ENCODE peak calls at places on chromosomes 11 and 22, in ten cellular contexts. B is dermis blood vessel endothelial cell; W is stimulated activated naive CD4-positive, alpha-beta T cell treated with Interleukin-2 at 50 U/mL for 16 hours; Y is KBM-7; Z is iPS DF 6.9; L is DMS153; M is kidney glomerular epithelial cell; S is activated T-cell treated with anti-CD3 and anti-CD28 coated beads for 1 hour; J is T-helper 2 cell; C is NCI-H2227 treated with DMSO at 0.1 percent for 48 hours. E is an unnamed sample.
A peak's percentile ranks its signal among the peaks of the same experiment; 100 is the strongest.

GRCh38 chr22:47167056-47167455 is 404.6 kb downstream of the TBC1D22A start:
- DNase-seq in L (no peak), W (no peak), M (no peak), Y (no peak), J (no peak), B (no peak), S (no peak), C (no peak), Z (no peak), E (no peak)

GRCh38 chr11:62458212-62459002 is 39.6 kb downstream of the SCGB1A1 start:
- DNase-seq in M (no peak), W (no peak), Z (no peak), S (no peak), Y (no peak), L (no peak), C (no peak), J (no peak), B (no peak), E (no peak)

GRCh38 chr11:115613986-115614625 is 109.9 kb upstream of the CADM1 start:
- DNase-seq in J (no peak), S (no peak), B (peak; percentile 10), W (no peak), M (peak; percentile 81), Y (no peak), L (no peak), C (no peak), Z (no peak), E (no peak)

GRCh38 chr11:26583550-26583949 is 11.5 kb upstream of the MUC15 start:
- DNase-seq in B (no peak), M (no peak), Z (no peak), Y (no peak), J (no peak), L (no peak), S (no peak), C (no peak), W (no peak), E (no peak)

GRCh38 chr11:68065841-68066240 is 27.0 kb downstream of the TCIRG1 start:
- DNase-seq in Y (no peak), B (no peak), J (no peak), C (no peak), M (no peak), L (no peak), W (no peak), Z (no peak), S (no peak), E (no peak)

GRCh38 chr11:66112640-66113098 is 42.6 kb downstream of the PACS1 start:
- DNase-seq in Y (no peak), J (no peak), S (no peak), M (peak; percentile 37), Z (no peak), W (no peak), C (no peak), L (no peak), B (peak; percentile 70), E (peak; percentile 34)

GRCh38 chr11:832529-833113 is at the start of gene CD151:
- DNase-seq in S (peak; percentile 51), B (peak; percentile 69), L (no peak), M (peak; percentile 56), Z (no peak), W (no peak), C (peak; percentile 65), Y (peak; percentile 59), J (peak; percentile 58), E (peak; percentile 76)

GRCh38 chr22:24506802-24507438 is 11.8 kb downstream of the UPB1 start:
- DNase-seq in B (peak; percentile 29), M (no peak), J (no peak), Z (no peak), S (no peak), W (no peak), L (peak; percentile 95), Y (no peak), C (no peak), E (no peak)

GRCh38 chr11:45945392-45945999 is 23.0 kb downstream of the LARGE2 start:
- DNase-seq in Z (no peak), B (no peak), W (no peak), Y (no peak), L (no peak), J (no peak), S (no peak), C (no peak), M (no peak), E (no peak)

GRCh38 chr11:123472236-123472935 is 42.3 kb downstream of the GRAMD1B start:
- DNase-seq in Z (no peak), J (no peak), L (peak; percentile 44), M (no peak), Y (no peak), C (no peak), S (no peak), B (no peak), W (no peak), E (no peak)

GRCh38 chr22:31347251-31348008 is 1.3 kb upstream of the PATZ1 start:
- DNase-seq in Z (no peak), W (peak; percentile 44), L (peak; percentile 24), J (peak; percentile 71), B (peak; percentile 75), S (peak; percentile 25), Y (peak; percentile 79), M (peak; percentile 49), C (peak; percentile 34), E (peak; percentile 72)

GRCh38 chr11:74896311-74896710 is 52.6 kb downstream of the XRRA1 start:
- DNase-seq in C (no peak), L (no peak), S (no peak), Y (no peak), Z (no peak), B (no peak), M (no peak), W (no peak), J (no peak), E (peak; percentile 31)

GRCh38 chr11:131538322-131538721 is 167.9 kb downstream of the NTM start:
- DNase-seq in J (no peak), B (no peak), C (no peak), L (no peak), W (no peak), M (no peak), Z (no peak), S (no peak), Y (no peak), E (no peak)

GRCh38 chr11:1515082-1516060 is 28.8 kb upstream of the MOB2 start:
- DNase-seq in M (peak; percentile 34), Y (peak; percentile 62), J (peak; percentile 41), L (no peak), B (peak; percentile 82), S (peak; percentile 70), Z (peak; percentile 70), C (peak; percentile 46), W (peak; percentile 51), E (peak; percentile 82)

GRCh38 chr11:112949781-112950575 is 11.2 kb upstream of the NCAM1 start:
- DNase-seq in J (no peak), Z (no peak), B (no peak), M (no peak), L (no peak), S (no peak), W (no peak), C (no peak), Y (no peak), E (no peak)

GRCh38 chr22:19483481-19484244 is 3.9 kb downstream of the CDC45 start:
- DNase-seq in L (no peak), Y (no peak), J (peak; percentile 22), S (no peak), Z (no peak), W (no peak), B (peak; percentile 91), C (no peak), M (no peak), E (no peak)

GRCh38 chr11:11813288-11813962 is 28.3 kb upstream of the USP47 start:
- DNase-seq in M (peak; percentile 84), J (no peak), Z (no peak), W (no peak), S (no peak), B (no peak), C (no peak), Y (no peak), L (no peak), E (peak; percentile 24)

GRCh38 chr22:25365491-25366261 is 146.2 kb downstream of the CRYBB2 start:
- DNase-seq in W (no peak), B (peak; percentile 41), Z (no peak), Y (no peak), S (no peak), L (peak; percentile 56), J (no peak), C (no peak), M (no peak), E (no peak)

GRCh38 chr11:107370390-107370789 is 87.2 kb downstream of the CWF19L2 start:
- DNase-seq in S (no peak), Y (no peak), L (no peak), B (peak; percentile 47), Z (no peak), M (peak; percentile 34), C (no peak), W (no peak), J (no peak), E (no peak)

GRCh38 chr11:41334007-41334933 is 125.2 kb downstream of the LRRC4C start:
- DNase-seq in S (no peak), M (no peak), C (no peak), Z (no peak), Y (no peak), J (no peak), W (no peak), L (no peak), B (no peak), E (no peak)

GRCh38 chr22:33513388-33514336 is 406.6 kb downstream of the LARGE1 start:
- DNase-seq in M (no peak), Y (no peak), L (peak; percentile 57), W (no peak), S (no peak), B (no peak), Z (no peak), C (no peak), J (no peak), E (no peak)

GRCh38 chr11:114250993-114251796 is 45.0 kb upstream of the NNMT start:
- DNase-seq in L (no peak), S (no peak), Z (no peak), Y (no peak), M (no peak), B (no peak), W (no peak), J (no peak), C (no peak), E (no peak)

GRCh38 chr11:110785398-110785797 is 73.2 kb upstream of the ARHGAP20 start:
- DNase-seq in W (no peak), Z (no peak), S (no peak), L (no peak), B (no peak), Y (no peak), M (no peak), C (no peak), J (no peak), E (no peak)

GRCh38 chr11:73576226-73576625 is 21.7 kb downstream of the FAM168A start:
- DNase-seq in M (no peak), L (no peak), Y (no peak), J (no peak), C (peak; percentile 92), B (no peak), Z (no peak), W (no peak), S (no peak), E (no peak)

GRCh38 chr11:45154276-45154675 is 7.8 kb downstream of the PRDM11 start:
- DNase-seq in L (no peak), M (no peak), C (no peak), B (no peak), J (no peak), Z (no peak), W (no peak), S (no peak), Y (no peak), E (no peak)

GRCh38 chr11:100709233-100709999 is 22.3 kb downstream of the ARHGAP42 start:
- DNase-seq in Y (no peak), L (no peak), J (no peak), M (no peak), C (no peak), B (no peak), S (no peak), W (no peak), Z (no peak), E (no peak)

GRCh38 chr11:118484405-118484804 is 42.9 kb upstream of the TTC36 start:
- DNase-seq in J (no peak), M (no peak), Z (no peak), Y (no peak), L (no peak), S (no peak), W (no peak), C (no peak), B (no peak), E (no peak)

GRCh38 chr11:124812876-124813275 is 12.7 kb upstream of the MSANTD2 start:
- DNase-seq in C (no peak), S (no peak), M (no peak), L (no peak), B (peak; percentile 47), Z (no peak), Y (no peak), W (no peak), J (no peak), E (no peak)

E was measured in transverse colon.